ENCODE peak calls at places on chromosomes 12 and 14, in four cellular contexts. K is AG04450, Z is H9, W is heart right ventricle. F is an unnamed sample.

GRCh38 chr12:102769323-102769916 is 147.6 kb downstream of the PAH start:
- DNase-seq in K (peak; percentile 10), Z (peak; percentile 74), W (peak; percentile 23), F (no peak)

GRCh38 chr14:90757452-90757851 is 58.8 kb downstream of the TTC7B start:
- DNase-seq in K (no peak), Z (no peak), W (no peak), F (peak; percentile 71)

GRCh38 chr14:92513966-92514843 is 624 bp downstream of the RIN3 start:
- DNase-seq in K (no peak), Z (peak; percentile 50), W (no peak), F (no peak)

GRCh38 chr12:52404951-52405350 is 1.2 kb downstream of the KRT82 start:
- DNase-seq in K (no peak), Z (no peak), W (no peak), F (no peak)

GRCh38 chr14:99986416-99986815 is 78.8 kb upstream of the EVL start:
- DNase-seq in K (no peak), Z (no peak), W (no peak), F (no peak)

GRCh38 chr12:53999596-54000104 is 311 bp upstream of the HOXC9 start:
- DNase-seq in K (no peak), Z (no peak), W (no peak), F (no peak)

GRCh38 chr14:99729991-99730875 is 46.1 kb downstream of the CYP46A1 start:
- DNase-seq in K (no peak), Z (peak; percentile 86), W (peak; percentile 80), F (peak; percentile 49)

GRCh38 chr14:24252289-24253124 is 10.1 kb upstream of the TINF2 start:
- DNase-seq in K (no peak), Z (no peak), W (no peak), F (no peak)

GRCh38 chr12:91551927-91552326 is 369.3 kb upstream of the DCN start:
- DNase-seq in K (no peak), Z (no peak), W (no peak), F (no peak)

GRCh38 chr12:122004633-122005071 is 17.0 kb upstream of the BCL7A start:
- DNase-seq in K (no peak), Z (no peak), W (no peak), F (no peak)

GRCh38 chr12:122909442-122910288 is 13.7 kb upstream of the VPS37B start:
- DNase-seq in K (no peak), Z (peak; percentile 69), W (peak; percentile 30), F (peak; percentile 57)

GRCh38 chr12:121934318-121934682 is 15.9 kb downstream of the CFAP251 start:
- DNase-seq in K (no peak), Z (no peak), W (no peak), F (no peak)

GRCh38 chr12:79344855-79345840 is 345.6 kb downstream of the PAWR start:
- DNase-seq in K (no peak), Z (peak; percentile 72), W (no peak), F (no peak)

GRCh38 chr14:63875311-63875710 is 22.5 kb downstream of the SYNE2 start:
- DNase-seq in K (no peak), Z (no peak), W (no peak), F (no peak)

GRCh38 chr12:116125084-116125483 is 152.4 kb downstream of the MED13L start:
- DNase-seq in K (no peak), Z (no peak), W (no peak), F (no peak)

GRCh38 chr12:49644620-49644994 is 21.2 kb downstream of the PRPF40B start:
- DNase-seq in K (peak; percentile 54), Z (peak; percentile 77), W (peak; percentile 80), F (peak; percentile 69)

GRCh38 chr12:114232187-114232586 is 173.8 kb downstream of the TBX5 start:
- DNase-seq in K (no peak), Z (no peak), W (no peak), F (no peak)

GRCh38 chr14:102795060-102795925 is 18.0 kb downstream of the TRAF3 start:
- DNase-seq in K (no peak), Z (no peak), W (no peak), F (no peak)

GRCh38 chr12:123471374-123472068 is 13.6 kb downstream of the SNRNP35 start:
- DNase-seq in K (peak; percentile 84), Z (no peak), W (peak; percentile 45), F (no peak)

GRCh38 chr14:104872469-104873341 is 7.6 kb downstream of the CEP170B start:
- DNase-seq in K (no peak), Z (peak; percentile 82), W (peak; percentile 42), F (no peak)

DNA sequence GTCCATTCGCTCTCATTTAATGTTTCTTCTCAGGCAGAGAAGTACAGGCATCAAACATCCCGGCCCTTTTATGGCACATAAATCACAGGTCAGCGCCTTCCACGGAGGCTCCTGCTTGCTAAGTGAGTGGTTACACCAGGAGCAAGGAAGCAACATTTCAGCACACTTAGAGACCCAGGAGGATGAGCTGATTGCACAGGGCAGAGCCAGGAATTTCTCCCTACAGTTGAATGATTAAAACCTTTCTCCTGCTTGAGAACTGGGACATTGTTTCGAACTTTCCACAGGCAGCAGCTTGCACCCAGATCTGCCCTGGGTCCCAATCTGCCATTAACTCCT is 233.4 kb downstream of the SPTSSA start:
- DNase-seq in K (no peak), Z (no peak), W (no peak), F (no peak)
- H3K27ac ChIP-seq in K (no peak overlapping the region), Z (no peak overlapping the region), W (no peak overlapping the region), F (no peak overlapping the region)

GRCh38 chr12:11756022-11756421 is 106.5 kb downstream of the ETV6 start:
- DNase-seq in K (no peak), Z (no peak), W (peak; percentile 27), F (no peak)
- H3K27ac ChIP-seq in K (no peak overlapping the region), Z (no peak overlapping the region), W (peak overlapping the region; percentile 1), F (no peak overlapping the region)

GRCh38 chr14:68111733-68112270 is 292.2 kb downstream of the RAD51B start:
- DNase-seq in K (no peak), Z (no peak), W (no peak), F (no peak)
- H3K27ac ChIP-seq in K (no peak overlapping the region), Z (no peak overlapping the region), W (no peak overlapping the region), F (no peak overlapping the region)

GRCh38 chr14:67526676-67527459 is 6.2 kb upstream of the PLEKHH1 start:
- DNase-seq in K (no peak), Z (peak; percentile 76), W (no peak), F (peak; percentile 47)
- H3K27ac ChIP-seq in K (no peak overlapping the region), Z (no peak overlapping the region), W (no peak overlapping the region), F (peak overlapping the region; percentile 81)

F was measured in substantia nigra.